ENCODE peak calls at places on chromosome 1, in ten cellular contexts. One of them, this sample, is unnamed.

GRCh38 chr1:163772266-163772665 is 450.5 kb downstream of the NUF2 start:
- DNase-seq in NCI-H146: no peak
- DNase-seq in hippocampal formation: no peak
- DNase-seq in kidney tubule cell: no peak
- DNase-seq in naive thymus-derived CD8-positive, alpha-beta T cell: no peak
- DNase-seq in T-helper 9 cell: no peak
- DNase-seq in uterus: no peak
- DNase-seq in GM04504: no peak
- DNase-seq in KBM-7: no peak
- DNase-seq in NCI-H2029: no peak
- DNase-seq in this sample: no peak

GRCh38 chr1:30782361-30783243 is 25.0 kb upstream of the LAPTM5 start:
- DNase-seq in uterus: peak; percentile 60
- DNase-seq in T-helper 9 cell: peak; percentile 77
- DNase-seq in NCI-H2029: peak; percentile 28
- DNase-seq in GM04504: no peak
- DNase-seq in naive thymus-derived CD8-positive, alpha-beta T cell: peak; percentile 64
- DNase-seq in kidney tubule cell: peak; percentile 50
- DNase-seq in NCI-H146: no peak
- DNase-seq in KBM-7: peak; percentile 66
- DNase-seq in hippocampal formation: peak; percentile 49
- DNase-seq in this sample: peak; percentile 75

GRCh38 chr1:223771814-223772770 is 59.8 kb downstream of the CAPN2 start:
- DNase-seq in NCI-H2029: no peak
- DNase-seq in GM04504: peak; percentile 51
- DNase-seq in kidney tubule cell: peak; percentile 83
- DNase-seq in naive thymus-derived CD8-positive, alpha-beta T cell: no peak
- DNase-seq in hippocampal formation: no peak
- DNase-seq in NCI-H146: peak; percentile 91
- DNase-seq in uterus: peak; percentile 49
- DNase-seq in T-helper 9 cell: no peak
- DNase-seq in KBM-7: peak; percentile 75
- DNase-seq in this sample: no peak

GRCh38 chr1:3821004-3821933 is 25.0 kb upstream of the LRRC47 start:
- DNase-seq in kidney tubule cell: peak; percentile 69
- DNase-seq in naive thymus-derived CD8-positive, alpha-beta T cell: no peak
- DNase-seq in KBM-7: no peak
- DNase-seq in NCI-H2029: no peak
- DNase-seq in uterus: no peak
- DNase-seq in GM04504: no peak
- DNase-seq in NCI-H146: no peak
- DNase-seq in T-helper 9 cell: no peak
- DNase-seq in hippocampal formation: no peak
- DNase-seq in this sample: no peak

GRCh38 chr1:87513971-87514660 is 185.4 kb downstream of the LMO4 start:
- DNase-seq in GM04504: no peak
- DNase-seq in NCI-H146: no peak
- DNase-seq in naive thymus-derived CD8-positive, alpha-beta T cell: no peak
- DNase-seq in hippocampal formation: no peak
- DNase-seq in T-helper 9 cell: no peak
- DNase-seq in NCI-H2029: no peak
- DNase-seq in KBM-7: no peak
- DNase-seq in uterus: no peak
- DNase-seq in kidney tubule cell: peak; percentile 12
- DNase-seq in this sample: no peak

GRCh38 chr1:38028105-38028591 is 15.6 kb downstream of the UTP11 start:
- DNase-seq in naive thymus-derived CD8-positive, alpha-beta T cell: no peak
- DNase-seq in NCI-H146: no peak
- DNase-seq in GM04504: no peak
- DNase-seq in hippocampal formation: no peak
- DNase-seq in T-helper 9 cell: no peak
- DNase-seq in KBM-7: no peak
- DNase-seq in kidney tubule cell: peak; percentile 37
- DNase-seq in NCI-H2029: peak; percentile 43
- DNase-seq in uterus: no peak
- DNase-seq in this sample: no peak

GRCh38 chr1:8443558-8444194 is 125.8 kb downstream of the SLC45A1 start:
- DNase-seq in GM04504: no peak
- DNase-seq in kidney tubule cell: no peak
- DNase-seq in T-helper 9 cell: no peak
- DNase-seq in uterus: no peak
- DNase-seq in NCI-H146: no peak
- DNase-seq in hippocampal formation: no peak
- DNase-seq in NCI-H2029: no peak
- DNase-seq in naive thymus-derived CD8-positive, alpha-beta T cell: no peak
- DNase-seq in KBM-7: peak; percentile 28
- DNase-seq in this sample: no peak

GRCh38 chr1:70993841-70994240 is 53.8 kb downstream of the PTGER3 start:
- DNase-seq in T-helper 9 cell: no peak
- DNase-seq in hippocampal formation: no peak
- DNase-seq in uterus: no peak
- DNase-seq in GM04504: no peak
- DNase-seq in NCI-H146: no peak
- DNase-seq in kidney tubule cell: no peak
- DNase-seq in NCI-H2029: no peak
- DNase-seq in naive thymus-derived CD8-positive, alpha-beta T cell: no peak
- DNase-seq in KBM-7: no peak
- DNase-seq in this sample: no peak

GRCh38 chr1:206004821-206005220 is 1.6 kb upstream of the RAB7B start:
- DNase-seq in GM04504: no peak
- DNase-seq in naive thymus-derived CD8-positive, alpha-beta T cell: no peak
- DNase-seq in T-helper 9 cell: no peak
- DNase-seq in uterus: no peak
- DNase-seq in hippocampal formation: no peak
- DNase-seq in NCI-H2029: peak; percentile 24
- DNase-seq in NCI-H146: no peak
- DNase-seq in kidney tubule cell: no peak
- DNase-seq in KBM-7: peak; percentile 30
- DNase-seq in this sample: no peak

GRCh38 chr1:180534199-180534598 is 24.6 kb upstream of the OVAAL start:
- DNase-seq in GM04504: no peak
- DNase-seq in NCI-H2029: no peak
- DNase-seq in hippocampal formation: no peak
- DNase-seq in kidney tubule cell: no peak
- DNase-seq in uterus: no peak
- DNase-seq in T-helper 9 cell: no peak
- DNase-seq in KBM-7: no peak
- DNase-seq in NCI-H146: peak; percentile 23
- DNase-seq in naive thymus-derived CD8-positive, alpha-beta T cell: no peak
- DNase-seq in this sample: no peak

This sample was measured in NCI-H774.